ENCODE peak calls at places on chromosome 14, in four cellular contexts. W is psoas muscle, K is heart left ventricle, B is dorsolateral prefrontal cortex. X is an unnamed sample.

GRCh38 chr14:75418779-75419768 is 8.7 kb upstream of the JDP2 start:
- DNase-seq in W (no peak), K (peak; percentile 47), B (no peak), X (no peak)

GRCh38 chr14:45041641-45042040 is 42.3 kb upstream of the PRPF39 start:
- DNase-seq in W (no peak), K (no peak), B (no peak), X (no peak)

GRCh38 chr14:55454264-55455151 is 14.1 kb upstream of the TBPL2 start:
- DNase-seq in W (no peak), K (peak; percentile 36), B (no peak), X (peak; percentile 87)

GRCh38 chr14:61331992-61332657 is 10.7 kb downstream of the PRKCH start:
- DNase-seq in W (no peak), K (no peak), B (no peak), X (no peak)

GRCh38 chr14:23173039-23173438 is 10.4 kb downstream of the SLC7A8 start:
- DNase-seq in W (no peak), K (peak; percentile 30), B (no peak), X (no peak)

GRCh38 chr14:67940894-67941455 is 121.4 kb downstream of the RAD51B start:
- DNase-seq in W (no peak), K (peak; percentile 34), B (no peak), X (no peak)

GRCh38 chr14:21436567-21437062 is 19.3 kb downstream of the CHD8 start:
- DNase-seq in W (no peak), K (no peak), B (no peak), X (no peak)

GRCh38 chr14:91159182-91159581 is 45.3 kb downstream of the DGLUCY start:
- DNase-seq in W (no peak), K (no peak), B (no peak), X (no peak)

GRCh38 chr14:101458536-101459391 is 102.5 kb upstream of the DIO3 start:
- DNase-seq in W (no peak), K (no peak), B (no peak), X (peak; percentile 47)

GRCh38 chr14:39275395-39275794 is 41.7 kb downstream of the MIA2 start:
- DNase-seq in W (no peak), K (no peak), B (no peak), X (no peak)

GRCh38 chr14:61965030-61965745 is 203.0 kb downstream of the SNAPC1 start:
- DNase-seq in W (no peak), K (no peak), B (no peak), X (no peak)

GRCh38 chr14:105496831-105497591 is 6.0 kb downstream of the TEDC1 start:
- DNase-seq in W (peak; percentile 56), K (peak; percentile 21), B (no peak), X (peak; percentile 72)

GRCh38 chr14:77579065-77579464 is 37.4 kb downstream of the SPTLC2 start:
- DNase-seq in W (no peak), K (no peak), B (no peak), X (no peak)

GRCh38 chr14:68775614-68776126 is 17.2 kb downstream of the ZFP36L1 start:
- DNase-seq in W (peak; percentile 40), K (peak; percentile 16), B (no peak), X (no peak)

GRCh38 chr14:53236708-53237107 is 83.6 kb upstream of the DDHD1 start:
- DNase-seq in W (no peak), K (no peak), B (no peak), X (no peak)

GRCh38 chr14:67918838-67919237 is 99.3 kb downstream of the RAD51B start:
- DNase-seq in W (no peak), K (no peak), B (no peak), X (no peak)

GRCh38 chr14:75723716-75724115 is 62.7 kb downstream of the TTLL5 start:
- DNase-seq in W (no peak), K (no peak), B (no peak), X (no peak)

GRCh38 chr14:93944348-93945069 is 17.4 kb downstream of the FAM181A start:
- DNase-seq in W (peak; percentile 81), K (peak; percentile 68), B (no peak), X (no peak)

GRCh38 chr14:67856806-67857205 is 37.2 kb downstream of the RAD51B start:
- DNase-seq in W (no peak), K (no peak), B (no peak), X (no peak)

GRCh38 chr14:31582286-31582691 is 21.1 kb downstream of the NUBPL start:
- DNase-seq in W (no peak), K (peak; percentile 32), B (no peak), X (no peak)

GRCh38 chr14:85604021-85604420 is 74.1 kb downstream of the FLRT2 start:
- DNase-seq in W (no peak), K (no peak), B (no peak), X (no peak)

GRCh38 chr14:75578786-75579781 is 664 bp downstream of the FLVCR2 start:
- DNase-seq in W (peak; percentile 58), K (no peak), B (no peak), X (no peak)

GRCh38 chr14:48936352-48936751 is 649.8 kb downstream of the RPS29 start:
- DNase-seq in W (no peak), K (no peak), B (peak; percentile 41), X (no peak)

GRCh38 chr14:74984241-74985027 is 18.3 kb upstream of the EIF2B2 start:
- DNase-seq in W (no peak), K (peak; percentile 44), B (no peak), X (peak; percentile 66)

GRCh38 chr14:104974146-104974541 is 4.0 kb downstream of the AHNAK2 start:
- DNase-seq in W (no peak), K (peak; percentile 24), B (no peak), X (peak; percentile 73)

GRCh38 chr14:20757963-20758362 is 10.2 kb upstream of the EDDM3B start:
- DNase-seq in W (no peak), K (no peak), B (no peak), X (no peak)

GRCh38 chr14:26773906-26774593 is 176.2 kb upstream of the NOVA1 start:
- DNase-seq in W (no peak), K (no peak), B (no peak), X (no peak)

GRCh38 chr14:53167602-53168328 is 14.6 kb upstream of the DDHD1 start:
- DNase-seq in W (no peak), K (no peak), B (no peak), X (no peak)

GRCh38 chr14:90850487-90850886 is 34.3 kb upstream of the TTC7B start:
- DNase-seq in W (no peak), K (no peak), B (no peak), X (peak; percentile 77)

GRCh38 chr14:106094654-106095189 is 568.3 kb downstream of the TMEM121 start:
- DNase-seq in W (peak; percentile 52), K (no peak), B (no peak), X (no peak)

GRCh38 chr14:28381656-28382055 is 384.9 kb upstream of the FOXG1 start:
- DNase-seq in W (no peak), K (no peak), B (no peak), X (no peak)

DNA sequence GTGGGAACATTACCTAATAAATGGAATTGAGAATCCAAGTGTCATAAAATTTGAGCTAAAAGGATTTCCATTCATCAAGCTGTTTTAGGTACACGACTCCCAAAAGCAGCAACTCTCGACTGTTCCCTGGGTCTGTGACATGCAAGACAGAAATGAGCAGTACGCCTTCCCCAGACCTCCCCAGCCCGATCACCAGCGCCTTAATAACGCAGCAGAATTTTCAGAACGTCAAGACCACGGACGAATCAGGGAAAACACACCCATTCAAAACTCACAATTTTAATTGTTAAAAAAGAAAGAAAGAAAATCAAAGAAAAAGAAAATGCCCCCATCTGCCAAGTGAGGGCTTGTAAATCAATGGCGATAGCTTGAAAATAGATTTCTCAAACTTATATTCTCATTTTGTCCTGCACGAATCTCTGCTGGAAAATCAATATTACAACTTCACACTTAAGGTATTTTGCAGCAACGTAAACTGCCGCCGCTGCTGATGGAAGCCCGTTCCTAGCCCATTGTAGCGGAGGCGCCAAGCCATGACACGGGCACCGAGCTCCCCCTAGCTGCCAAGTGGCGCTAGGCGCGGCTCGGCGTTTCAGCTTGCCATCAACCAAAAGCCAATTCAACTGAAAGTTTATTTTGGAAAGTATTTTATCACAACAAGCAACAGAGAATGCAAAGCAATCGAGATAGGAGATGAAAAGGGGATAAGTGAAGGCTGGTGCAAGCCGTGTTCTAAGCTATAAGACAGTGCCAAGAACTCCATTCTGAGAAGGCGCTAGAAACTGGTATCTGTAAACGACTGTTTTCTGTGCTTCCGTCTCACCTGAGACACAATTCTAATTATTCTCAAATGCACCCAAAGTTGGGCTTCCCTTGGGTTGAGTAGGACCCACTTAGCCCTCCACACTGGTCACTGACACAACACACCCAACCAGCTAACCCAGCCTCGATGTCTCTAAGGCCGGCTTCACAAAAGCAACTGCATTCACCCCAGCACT is 5.5 kb downstream of the BCL11B start:
- DNase-seq in W (peak; percentile 83), K (peak; percentile 76), B (peak; percentile 82), X (no peak)
- H3K27ac ChIP-seq in W (no peak overlapping the region), K (no peak overlapping the region), B (no peak overlapping the region), X (no peak overlapping the region)

DNA sequence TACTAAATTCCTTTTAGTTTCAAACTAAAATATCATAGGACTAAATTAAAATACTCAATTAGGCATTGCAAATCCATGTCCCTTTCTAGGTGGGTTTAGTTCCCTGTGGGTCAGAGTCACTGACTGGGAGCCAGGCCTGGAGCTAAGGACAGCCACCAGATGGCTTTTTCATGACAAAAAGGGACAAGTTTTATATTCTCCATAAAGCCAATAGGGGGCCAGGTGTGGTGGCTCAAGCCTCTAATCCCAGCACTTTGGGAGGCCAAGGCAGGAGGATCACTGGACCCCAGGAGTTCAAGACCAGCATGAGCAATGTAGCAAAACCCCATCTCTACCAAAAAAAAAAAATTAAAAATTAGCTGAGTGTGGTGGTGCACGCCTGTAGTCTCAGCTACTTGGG is 35.4 kb upstream of the EIF5 start:
- DNase-seq in W (no peak), K (no peak), B (no peak), X (no peak)
- TF ChIP-seq CTCF in W (no peak), K (no peak), B (no peak), X (no peak)

DNA sequence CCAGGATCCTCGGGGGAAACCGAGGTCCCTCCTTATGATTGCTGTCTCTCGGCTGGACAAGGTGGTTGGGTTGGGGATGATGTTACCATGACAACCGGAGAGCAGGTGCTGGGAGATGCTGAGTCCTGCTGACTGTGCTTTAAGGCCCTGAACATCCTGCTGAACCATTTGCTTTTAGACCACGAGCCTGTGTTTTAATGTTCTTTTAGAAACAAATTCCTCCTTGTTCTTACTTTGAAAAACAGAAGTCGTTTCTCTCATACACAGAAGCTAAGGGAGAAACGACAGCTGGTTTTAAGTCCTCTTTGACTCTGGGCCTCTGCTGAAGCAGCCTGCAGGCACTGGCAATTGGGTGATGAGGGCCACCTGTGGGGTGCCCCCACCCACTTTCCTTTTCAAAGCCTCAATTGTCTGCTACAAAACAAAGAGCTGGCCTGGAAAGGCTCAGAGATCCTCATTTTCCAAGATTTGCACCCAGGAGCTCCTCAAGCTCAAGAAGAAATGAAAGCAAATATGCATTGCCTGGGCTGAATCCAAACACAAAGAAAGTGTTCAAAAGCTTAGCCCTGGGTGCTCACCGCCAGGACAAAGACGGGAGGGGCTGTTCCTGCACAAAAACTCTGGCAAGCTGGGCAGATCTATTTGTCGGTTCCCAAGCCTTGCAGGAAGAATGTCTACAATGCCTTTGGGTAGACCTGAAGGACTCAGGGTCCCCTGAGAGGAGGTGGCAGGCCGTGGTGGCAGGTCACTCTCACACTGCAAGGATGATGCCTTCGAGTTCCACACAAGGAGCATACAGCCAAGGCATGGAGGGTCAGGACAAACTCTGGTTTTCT is 90.0 kb upstream of the CLMN start:
- DNase-seq in W (no peak), K (no peak), B (no peak), X (no peak)
- H3K27ac ChIP-seq in W (peak overlapping the region; percentile 9), K (peak overlapping the region; percentile 68), B (peak overlapping the region; percentile 87), X (no peak overlapping the region)

DNA sequence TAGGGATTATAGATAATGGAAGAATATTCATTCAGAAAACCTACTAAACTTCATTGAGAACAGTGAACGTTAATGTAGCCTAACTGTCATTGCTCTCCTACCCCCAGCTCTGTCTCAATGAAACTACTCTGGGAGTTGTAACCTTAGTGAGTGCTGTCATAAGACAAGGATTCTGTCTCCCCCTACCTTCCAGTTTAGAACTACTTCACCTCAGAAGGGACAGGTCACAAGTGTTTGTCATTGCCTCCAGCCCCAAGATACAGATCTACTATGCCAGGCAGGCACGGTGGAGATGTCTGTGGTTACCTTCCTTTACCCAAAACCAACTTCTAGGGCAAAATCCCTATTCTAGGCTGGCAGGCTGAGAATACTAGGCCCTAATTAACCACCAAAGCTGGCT is 833.1 kb upstream of the SEL1L start:
- DNase-seq in W (no peak), K (no peak), B (no peak), X (no peak)
- TF ChIP-seq CTCF in W (no peak), K (no peak), B (no peak), X (no peak)